ENCODE peak calls at places on chromosomes 7 and 10, in five cellular contexts. R, D, G, Z and F are unnamed samples.

GRCh38 chr7:2478387-2478760 is 2.2 kb upstream of the GRIFIN start:
- DNase-seq in R (no peak), D (no peak), G (no peak), Z (no peak), F (no peak)

GRCh38 chr7:43554423-43554822 is 28.5 kb upstream of the STK17A start:
- DNase-seq in R (no peak), D (no peak), G (no peak), Z (no peak), F (no peak)

GRCh38 chr10:112347709-112348671 is 25.9 kb upstream of the ACSL5 start:
- DNase-seq in R (no peak), D (no peak), G (no peak), Z (no peak), F (no peak)

GRCh38 chr10:119259345-119259744 is 52.0 kb downstream of the GRK5 start:
- DNase-seq in R (no peak), D (no peak), G (no peak), Z (no peak), F (no peak)

GRCh38 chr7:151801782-151802468 is 75.0 kb downstream of the PRKAG2 start:
- DNase-seq in R (no peak), D (no peak), G (no peak), Z (no peak), F (no peak)

GRCh38 chr7:71198887-71199286 is 66.9 kb downstream of the GALNT17 start:
- DNase-seq in R (no peak), D (no peak), G (no peak), Z (peak), F (no peak)

GRCh38 chr10:30098624-30099023 is 39.2 kb upstream of the JCAD start:
- DNase-seq in R (no peak), D (peak), G (no peak), Z (no peak), F (no peak)

GRCh38 chr10:9615179-9615578 is 1402.5 kb upstream of the CELF2 start:
- DNase-seq in R (no peak), D (no peak), G (no peak), Z (no peak), F (no peak)

GRCh38 chr10:16770646-16771045 is 46.6 kb downstream of the RSU1 start:
- DNase-seq in R (no peak), D (peak), G (no peak), Z (peak), F (no peak)

GRCh38 chr7:100803398-100804161 is 23.7 kb downstream of the EPHB4 start:
- DNase-seq in R (no peak), D (peak), G (peak), Z (peak), F (no peak)

GRCh38 chr7:106068538-106068961 is 43.6 kb downstream of the SYPL1 start:
- DNase-seq in R (no peak), D (peak), G (no peak), Z (peak), F (no peak)

GRCh38 chr10:35447693-35448407 is 111.5 kb downstream of the CCNY start:
- DNase-seq in R (no peak), D (peak), G (peak), Z (no peak), F (peak)

GRCh38 chr10:132575320-132576201 is 38.0 kb downstream of the INPP5A start:
- DNase-seq in R (peak), D (peak), G (no peak), Z (no peak), F (no peak)

GRCh38 chr10:43594944-43595589 is 11.2 kb upstream of the ZNF485 start:
- DNase-seq in R (no peak), D (peak), G (no peak), Z (peak), F (no peak)

GRCh38 chr7:94368371-94368791 is 26.3 kb upstream of the COL1A2 start:
- DNase-seq in R (no peak), D (no peak), G (no peak), Z (no peak), F (no peak)

GRCh38 chr7:147584771-147585193 is 1005.8 kb upstream of the C7orf33 start:
- DNase-seq in R (no peak), D (no peak), G (peak), Z (no peak), F (no peak)

GRCh38 chr10:35372329-35372728 is 36.0 kb downstream of the CCNY start:
- DNase-seq in R (no peak), D (peak), G (no peak), Z (no peak), F (no peak)

GRCh38 chr10:17001297-17001744 is 128.3 kb downstream of the CUBN start:
- DNase-seq in R (no peak), D (no peak), G (no peak), Z (no peak), F (no peak)

GRCh38 chr10:75226656-75227055 is 9.1 kb downstream of the COMTD1 start:
- DNase-seq in R (no peak), D (no peak), G (peak), Z (no peak), F (no peak)

GRCh38 chr7:124085168-124085567 is 52.3 kb upstream of the TMEM229A start:
- DNase-seq in R (no peak), D (no peak), G (no peak), Z (no peak), F (no peak)

GRCh38 chr10:60809157-60809556 is 30.9 kb downstream of the CDK1 start:
- DNase-seq in R (no peak), D (no peak), G (no peak), Z (no peak), F (no peak)

GRCh38 chr10:79057481-79058275 is 11.1 kb upstream of the ZMIZ1 start:
- DNase-seq in R (no peak), D (no peak), G (no peak), Z (no peak), F (no peak)

GRCh38 chr10:11403116-11403515 is 208.3 kb downstream of the USP6NL start:
- DNase-seq in R (no peak), D (peak), G (no peak), Z (no peak), F (no peak)

GRCh38 chr10:20670569-20670968 is 226.5 kb downstream of the NEBL start:
- DNase-seq in R (no peak), D (no peak), G (no peak), Z (no peak), F (no peak)

GRCh38 chr10:17782921-17783665 is 26.1 kb upstream of the MRC1 start:
- DNase-seq in R (no peak), D (no peak), G (no peak), Z (no peak), F (no peak)

GRCh38 chr10:131011936-131012640 is 299.4 kb downstream of the TCERG1L start:
- DNase-seq in R (no peak), D (no peak), G (no peak), Z (no peak), F (no peak)

GRCh38 chr10:4214912-4215311 is 429.9 kb upstream of the KLF6 start:
- DNase-seq in R (no peak), D (no peak), G (peak), Z (no peak), F (no peak)